ENCODE peak calls at places on chromosomes 11 and 22, in six cellular contexts. Q, E, S, C, N and R are unnamed samples.

GRCh38 chr22:48666620-48667019 is 1161.1 kb downstream of the BRD1 start:
- DNase-seq in S (no peak), N (no peak), C (no peak), E (no peak), Q (no peak), R (no peak)

GRCh38 chr11:68689737-68690625 is 5.6 kb downstream of the GAL start:
- DNase-seq in S (no peak), E (no peak), Q (no peak), N (no peak), C (no peak), R (no peak)

GRCh38 chr11:119525180-119525854 is 102.3 kb upstream of the THY1 start:
- DNase-seq in S (no peak), C (no peak), N (no peak), E (no peak), Q (no peak), R (no peak)

GRCh38 chr11:26331911-26332571 is at the start of gene ANO3:
- DNase-seq in S (no peak), N (peak), Q (peak), C (peak), E (no peak), R (peak)

GRCh38 chr22:48713266-48714205 is 1114.1 kb downstream of the BRD1 start:
- DNase-seq in N (no peak), Q (no peak), S (no peak), E (no peak), C (no peak), R (no peak)

GRCh38 chr11:114762437-114762836 is 84.1 kb downstream of the NXPE2 start:
- DNase-seq in S (peak), Q (peak), E (no peak), C (peak), N (peak), R (no peak)

GRCh38 chr22:25318081-25318823 is 98.8 kb downstream of the CRYBB2 start:
- DNase-seq in Q (no peak), C (no peak), E (no peak), S (no peak), N (no peak), R (no peak)

GRCh38 chr22:16955678-16956210 is 52.3 kb downstream of the GAB4 start:
- DNase-seq in Q (peak), C (no peak), S (no peak), E (no peak), N (peak), R (no peak)

GRCh38 chr22:48863965-48864538 is 963.6 kb downstream of the BRD1 start:
- DNase-seq in E (no peak), C (no peak), S (no peak), Q (no peak), N (no peak), R (no peak)

GRCh38 chr22:29664731-29665130 is 55.1 kb upstream of the CABP7 start:
- DNase-seq in S (no peak), Q (no peak), N (no peak), E (no peak), C (no peak), R (no peak)

GRCh38 chr11:73963861-73964260 is 13.0 kb downstream of the DNAJB13 start:
- DNase-seq in S (no peak), C (no peak), E (no peak), N (no peak), Q (no peak), R (peak)

GRCh38 chr11:12430912-12431311 is 53.5 kb downstream of the PARVA start:
- DNase-seq in N (no peak), S (peak), E (no peak), Q (no peak), C (peak), R (no peak)

GRCh38 chr22:31631381-31631780 is 30.6 kb downstream of the PISD start:
- DNase-seq in C (no peak), Q (no peak), S (no peak), E (no peak), N (peak), R (no peak)

GRCh38 chr11:11788067-11788710 is 53.6 kb upstream of the USP47 start:
- DNase-seq in E (no peak), S (no peak), C (no peak), N (no peak), Q (no peak), R (no peak)

GRCh38 chr22:39421691-39422090 is 22.1 kb downstream of the TAB1 start:
- DNase-seq in Q (no peak), E (no peak), C (no peak), S (no peak), N (no peak), R (no peak)

GRCh38 chr11:65814131-65814959 is 19.4 kb upstream of the SNX32 start:
- DNase-seq in C (no peak), E (no peak), Q (no peak), S (no peak), N (peak), R (no peak)

GRCh38 chr11:77747381-77747969 is 73.0 kb downstream of the RSF1 start:
- DNase-seq in E (no peak), S (no peak), C (peak), Q (no peak), N (no peak), R (no peak)